ENCODE peak calls at places on chromosomes 1 and 21, in four cellular contexts. G is C1 segment of cervical spinal cord, H is AG04450, S is HFF-Myc. J is an unnamed sample.

GRCh38 chr1:219917851-219918466 is 10.4 kb downstream of the SLC30A10 start:
- DNase-seq in G (no peak), H (no peak), S (peak), J (no peak)

GRCh38 chr1:53076165-53076564 is 14.2 kb downstream of the PODN start:
- DNase-seq in G (no peak), H (no peak), S (no peak), J (no peak)

GRCh38 chr1:181044449-181044966 is 10.7 kb downstream of the MR1 start:
- DNase-seq in G (no peak), H (no peak), S (no peak), J (no peak)

GRCh38 chr1:201501812-201502510 is 5.0 kb downstream of the CSRP1 start:
- DNase-seq in G (no peak), H (no peak), S (no peak), J (no peak)

GRCh38 chr1:96641292-96641691 is 80.3 kb upstream of the PTBP2 start:
- DNase-seq in G (no peak), H (no peak), S (no peak), J (no peak)

GRCh38 chr1:214637722-214638473 is 34.9 kb downstream of the CENPF start:
- DNase-seq in G (peak), H (peak), S (no peak), J (no peak)

GRCh38 chr1:12711421-12712005 is 4.4 kb upstream of the AADACL3 start:
- DNase-seq in G (no peak), H (no peak), S (no peak), J (no peak)

GRCh38 chr1:32651461-32652073 is 559 bp downstream of the RBBP4 start:
- DNase-seq in G (no peak), H (no peak), S (no peak), J (peak)

GRCh38 chr1:216665381-216665780 is 57.8 kb downstream of the ESRRG start:
- DNase-seq in G (no peak), H (peak), S (no peak), J (no peak)

GRCh38 chr21:30935121-30935888 is 53.9 kb upstream of the KRTAP11-1 start:
- DNase-seq in G (no peak), H (no peak), S (no peak), J (no peak)

GRCh38 chr1:218693584-218693983 is 348.4 kb downstream of the TGFB2 start:
- DNase-seq in G (no peak), H (no peak), S (no peak), J (no peak)

GRCh38 chr1:243621973-243622372 is 228.1 kb downstream of the AKT3 start:
- DNase-seq in G (no peak), H (no peak), S (no peak), J (no peak)

GRCh38 chr1:4462831-4463484 is 191.5 kb upstream of the AJAP1 start:
- DNase-seq in G (no peak), H (no peak), S (no peak), J (no peak)

GRCh38 chr1:234928642-234929041 is 200.0 kb downstream of the TOMM20 start:
- DNase-seq in G (no peak), H (no peak), S (no peak), J (no peak)

GRCh38 chr21:43188712-43189151 is 19.9 kb downstream of the CRYAA start:
- DNase-seq in G (peak), H (no peak), S (no peak), J (no peak)

GRCh38 chr1:69871412-69871811 is 303.7 kb downstream of the LRRC7 start:
- DNase-seq in G (no peak), H (no peak), S (no peak), J (no peak)

GRCh38 chr1:31865728-31866449 is 50.1 kb upstream of the SPOCD1 start:
- DNase-seq in G (no peak), H (no peak), S (no peak), J (no peak)

GRCh38 chr21:34814529-34814951 is 145.7 kb downstream of the CLIC6 start:
- DNase-seq in G (no peak), H (no peak), S (no peak), J (no peak)

GRCh38 chr1:3350441-3351261 is 103.8 kb upstream of the ARHGEF16 start:
- DNase-seq in G (peak), H (no peak), S (no peak), J (no peak)

GRCh38 chr1:101410048-101410878 is 173.4 kb downstream of the S1PR1 start:
- DNase-seq in G (no peak), H (no peak), S (no peak), J (no peak)

GRCh38 chr1:197360068-197360467 is 92.0 kb downstream of the CRB1 start:
- DNase-seq in G (no peak), H (no peak), S (no peak), J (no peak)

GRCh38 chr1:7420706-7421105 is 350.4 kb upstream of the VAMP3 start:
- DNase-seq in G (no peak), H (no peak), S (no peak), J (no peak)

GRCh38 chr1:23562138-23562819 is 3.0 kb upstream of the ID3 start:
- DNase-seq in G (peak), H (peak), S (peak), J (peak)

GRCh38 chr1:91793877-91794276 is 92.1 kb downstream of the TGFBR3 start:
- DNase-seq in G (no peak), H (no peak), S (no peak), J (no peak)

GRCh38 chr1:222243902-222244301 is 304.0 kb downstream of the HHIPL2 start:
- DNase-seq in G (no peak), H (no peak), S (no peak), J (peak)

GRCh38 chr1:180155202-180155682 is 573 bp downstream of the QSOX1 start:
- DNase-seq in G (peak), H (no peak), S (no peak), J (no peak)

GRCh38 chr1:169928438-169929209 is 34.9 kb upstream of the SCYL3 start:
- DNase-seq in G (no peak), H (peak), S (no peak), J (no peak)

GRCh38 chr1:6162773-6163172 is 17.3 kb downstream of the CHD5 start:
- DNase-seq in G (peak), H (no peak), S (no peak), J (no peak)

GRCh38 chr1:112646225-112646624 is 26.6 kb downstream of the CAPZA1 start:
- DNase-seq in G (no peak), H (no peak), S (no peak), J (no peak)

GRCh38 chr1:54926955-54927354 is 40.0 kb upstream of the DHCR24 start:
- DNase-seq in G (no peak), H (no peak), S (no peak), J (no peak)

GRCh38 chr1:205237526-205238484 is 10.1 kb downstream of the TMCC2 start:
- DNase-seq in G (peak), H (no peak), S (no peak), J (no peak)

GRCh38 chr1:184932319-184932718 is 42.0 kb downstream of the NIBAN1 start:
- DNase-seq in G (no peak), H (no peak), S (no peak), J (no peak)

GRCh38 chr1:208604295-208604694 is 360.1 kb upstream of the PLXNA2 start:
- DNase-seq in G (no peak), H (no peak), S (no peak), J (peak)

GRCh38 chr1:68221971-68222355 is 10.4 kb downstream of the WLS start:
- DNase-seq in G (no peak), H (no peak), S (no peak), J (no peak)

J was measured in kidney epithelial cell.